ENCODE peak calls at places on chromosomes 4 and X, in ten cellular contexts. J is cardiac fibroblast, D is OCI-LY7, C is GM06990, S is glutamatergic neuron, W is stomach, V is epithelial cell of esophagus, N is fibroblast of pulmonary artery, P is HCT116, G is lower leg skin. E is an unnamed sample.

GRCh38 chr4:133565379-133565778 is 416.3 kb downstream of the PCDH10 start:
- DNase-seq in N (peak), C (no peak), V (peak), D (no peak), G (no peak), S (no peak), J (peak), W (no peak), P (no peak), E (no peak)

GRCh38 chr4:3766791-3767561 is 791 bp downstream of the ADRA2C start:
- DNase-seq in J (no peak), G (no peak), V (peak), W (no peak), D (no peak), S (peak), C (no peak), N (no peak), P (no peak), E (peak)

GRCh38 chr4:87500107-87500462 is 29.1 kb downstream of the SPARCL1 start:
- DNase-seq in D (no peak), W (no peak), V (no peak), G (no peak), P (no peak), S (no peak), C (no peak), J (no peak), N (no peak), E (no peak)

GRCh38 chr4:3502941-3503936 is 29.0 kb downstream of the LRPAP1 start:
- DNase-seq in N (no peak), D (no peak), W (no peak), V (no peak), C (no peak), G (no peak), S (no peak), J (no peak), P (no peak), E (no peak)

GRCh38 chr4:47746122-47746521 is 91.7 kb downstream of the CORIN start:
- DNase-seq in J (no peak), S (no peak), W (no peak), G (no peak), D (no peak), P (no peak), V (peak), N (no peak), C (no peak), E (no peak)

GRCh38 chrX:40099046-40099968 is 1.5 kb upstream of the BCOR start:
- DNase-seq in D (peak), V (no peak), W (no peak), P (no peak), N (no peak), S (peak), J (no peak), C (peak), G (no peak), E (peak)

GRCh38 chr4:3042226-3042625 is 32.1 kb downstream of the HTT-AS start:
- DNase-seq in S (no peak), C (no peak), W (no peak), D (no peak), N (no peak), V (no peak), G (peak), J (no peak), P (no peak), E (no peak)

GRCh38 chr4:94802091-94802490 is 44.3 kb downstream of the BMPR1B start:
- DNase-seq in W (no peak), D (no peak), G (no peak), S (no peak), P (no peak), J (no peak), N (no peak), C (no peak), V (no peak), E (no peak)

GRCh38 chr4:31059753-31060522 is 339.8 kb downstream of the PCDH7 start:
- DNase-seq in G (no peak), J (peak), V (peak), D (no peak), N (peak), P (peak), S (no peak), W (no peak), C (no peak), E (no peak)

GRCh38 chr4:8365951-8366350 is 74.6 kb downstream of the ACOX3 start:
- DNase-seq in S (no peak), D (no peak), G (no peak), J (no peak), V (no peak), N (no peak), C (no peak), P (no peak), W (no peak), E (no peak)

GRCh38 chr4:76256032-76256431 is 4.5 kb downstream of the FAM47E start:
- DNase-seq in W (no peak), S (no peak), C (no peak), J (no peak), G (no peak), P (no peak), N (no peak), D (no peak), V (no peak), E (no peak)

GRCh38 chrX:134669378-134670098 is 11.3 kb upstream of the PLAC1 start:
- DNase-seq in D (no peak), N (peak), W (no peak), J (peak), C (no peak), P (no peak), S (no peak), G (no peak), V (peak), E (no peak)

GRCh38 chr4:77917601-77918000 is 55.0 kb downstream of the MRPL1 start:
- DNase-seq in G (no peak), C (no peak), D (peak), J (no peak), S (no peak), N (no peak), V (no peak), P (no peak), W (no peak), E (no peak)

GRCh38 chr4:26877946-26878345 is 17.3 kb downstream of the STIM2 start:
- DNase-seq in S (no peak), C (no peak), G (no peak), N (no peak), V (no peak), P (no peak), J (no peak), D (no peak), W (no peak), E (no peak)

GRCh38 chr4:947491-947971 is 15.3 kb downstream of the TMEM175 start:
- DNase-seq in P (no peak), G (peak), D (no peak), V (no peak), N (no peak), W (no peak), C (no peak), S (peak), J (no peak), E (no peak)

GRCh38 chrX:49761481-49761880 is 65.7 kb upstream of the PAGE1 start:
- DNase-seq in W (no peak), D (peak), C (no peak), S (no peak), P (no peak), V (peak), N (peak), G (no peak), J (peak), E (peak)

GRCh38 chr4:103996059-103996458 is 276.3 kb upstream of the TACR3 start:
- DNase-seq in J (peak), S (no peak), G (no peak), P (peak), D (no peak), W (no peak), V (peak), N (peak), C (no peak), E (no peak)

GRCh38 chr4:24470681-24471622 is 113.4 kb downstream of the DHX15 start:
- DNase-seq in J (peak), S (peak), P (no peak), D (no peak), C (peak), G (no peak), V (peak), N (peak), W (no peak), E (peak)

GRCh38 chr4:1469043-1469442 is 62.8 kb upstream of the NKX1-1 start:
- DNase-seq in D (no peak), J (no peak), S (no peak), V (no peak), G (peak), W (no peak), C (no peak), P (no peak), N (no peak), E (no peak)

GRCh38 chr4:39541987-39542632 is 14.9 kb upstream of the UGDH start:
- DNase-seq in C (no peak), V (peak), P (no peak), S (no peak), W (no peak), J (peak), N (no peak), D (no peak), G (no peak), E (no peak)

GRCh38 chr4:107906458-107907100 is 24.8 kb upstream of the CYP2U1 start:
- DNase-seq in D (no peak), S (no peak), V (no peak), G (no peak), C (no peak), J (no peak), P (no peak), N (no peak), W (no peak), E (no peak)

DNA sequence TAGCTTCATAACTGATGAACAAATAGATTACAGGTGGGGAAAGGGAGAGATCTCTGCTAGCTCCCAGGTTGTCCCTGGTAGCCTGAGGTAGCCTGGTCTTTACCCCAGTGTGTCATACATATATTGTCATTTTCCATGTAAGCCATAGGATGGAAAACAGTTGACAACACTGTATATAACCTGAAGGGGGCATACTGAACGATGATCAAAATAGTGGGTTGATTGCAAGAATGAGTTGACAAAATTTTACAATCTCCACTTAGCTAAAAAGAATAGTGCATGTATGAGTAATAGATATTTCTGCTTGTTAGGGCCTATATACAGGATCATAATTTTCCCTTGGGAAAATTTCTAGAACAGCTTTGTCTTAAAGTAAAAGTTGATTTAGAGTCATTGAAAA is 304.1 kb upstream of the HAND2 start:
- DNase-seq in G (no peak), C (no peak), J (peak), V (peak), S (no peak), W (no peak), N (peak), D (no peak), P (peak), E (no peak)
- TF ChIP-seq CTCF in G (no peak), C (peak), J (peak), V (no peak), S (peak), W (no peak), N (peak), D (peak), P (peak), E (no peak)

GRCh38 chr4:56821394-56822263 is at the start of gene SPINK2:
- DNase-seq in W (peak), G (no peak), N (no peak), P (peak), V (peak), D (peak), J (no peak), C (peak), S (peak), E (peak)
- TF ChIP-seq CTCF in W (no peak), G (no peak), N (no peak), P (peak), V (peak), D (peak), J (no peak), C (peak), S (no peak), E (no peak)

DNA sequence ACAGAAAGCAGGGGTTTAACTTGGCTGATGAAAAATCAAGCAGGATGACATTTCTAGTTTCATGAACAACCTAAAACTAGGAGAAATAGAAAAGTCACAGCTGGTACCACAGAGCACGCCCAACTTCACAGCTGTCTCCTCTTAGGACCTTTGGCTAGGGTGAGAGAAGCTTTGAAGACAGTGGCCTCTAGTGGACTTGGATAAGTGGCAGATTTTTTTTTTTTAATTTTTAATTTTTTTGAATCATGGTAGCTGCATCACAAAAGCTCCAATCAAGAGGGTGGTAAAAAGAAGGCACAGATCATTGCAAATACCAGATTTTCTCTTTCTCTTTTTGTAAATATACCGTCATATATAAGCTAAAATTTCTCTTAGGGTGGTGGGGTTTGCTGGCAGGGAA is 20.2 kb upstream of the MAP3K15 start:
- DNase-seq in P (no peak), V (peak), S (no peak), C (no peak), G (no peak), N (peak), J (peak), W (no peak), D (peak), E (no peak)
- TF ChIP-seq CTCF in P (peak), V (peak), S (peak), C (no peak), G (no peak), N (peak), J (peak), W (no peak), D (peak), E (peak)

DNA sequence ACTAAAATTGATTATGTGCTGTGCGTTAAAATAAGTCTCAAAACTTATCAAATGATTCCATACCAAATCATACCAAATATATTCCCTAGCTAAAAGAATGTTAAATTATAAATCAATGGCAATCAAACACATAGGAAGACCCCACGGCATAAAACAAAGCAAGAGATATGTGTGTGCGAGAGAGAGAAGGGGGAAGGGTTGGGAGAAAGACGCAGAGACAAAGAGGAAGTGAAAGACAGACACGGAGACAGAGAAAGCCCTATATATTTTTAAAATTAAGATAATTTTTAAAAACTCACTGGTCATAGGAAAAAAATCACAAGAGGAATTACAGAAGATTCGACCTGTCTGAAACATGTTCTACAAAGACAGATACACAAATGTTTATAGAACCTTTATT is 371.4 kb downstream of the NLGN4X start:
- DNase-seq in G (no peak), J (no peak), W (no peak), S (no peak), C (no peak), N (no peak), V (no peak), P (no peak), D (no peak), E (no peak)
- TF ChIP-seq CTCF in G (no peak), J (no peak), W (no peak), S (no peak), C (no peak), N (no peak), V (no peak), P (no peak), D (no peak), E (no peak)

GRCh38 chr4:37686373-37687174 is at the start of gene RELL1:
- DNase-seq in C (peak), G (peak), W (peak), D (peak), N (peak), P (peak), S (peak), V (peak), J (peak), E (peak)
- TF ChIP-seq CTCF in C (no peak), G (no peak), W (no peak), D (no peak), N (no peak), P (no peak), S (no peak), V (no peak), J (no peak), E (no peak)

GRCh38 chrX:17535229-17535628 is 160.2 kb downstream of the NHS start:
- DNase-seq in V (peak), W (peak), J (peak), C (no peak), D (peak), N (peak), S (no peak), P (peak), G (peak), E (no peak)
- TF ChIP-seq CTCF in V (peak), W (peak), J (peak), C (peak), D (peak), N (peak), S (no peak), P (peak), G (no peak), E (peak)

GRCh38 chrX:93874554-93874953 is 200.5 kb downstream of the FAM133A start:
- DNase-seq in J (peak), W (no peak), C (no peak), G (no peak), S (peak), V (peak), P (no peak), D (peak), N (peak), E (peak)
- TF ChIP-seq CTCF in J (peak), W (no peak), C (peak), G (no peak), S (peak), V (peak), P (no peak), D (peak), N (no peak), E (peak)

E was measured in nephron progenitor cell.